ENCODE peak calls at places on chromosome 16, in five cellular contexts. U is cerebellar cortex; B is HEK293T; C is stimulated activated CD4-positive, alpha-beta T cell treated with anti-CD3 and anti-CD28 coated beads, Interleukin-15, amount 100 ng/mL, for 24 hours; S is mesendoderm. Y is an unnamed sample.

GRCh38 chr16:73433493-73434307 is 385.8 kb upstream of the ZFHX3 start:
- DNase-seq in U (no peak), B (no peak), C (no peak), S (no peak), Y (no peak)

GRCh38 chr16:14300631-14301149 is 229.6 kb downstream of the MRTFB start:
- DNase-seq in U (peak), B (peak), C (peak), S (peak), Y (no peak)

GRCh38 chr16:9901-10665 is 43.3 kb downstream of the POLR3K start:
- DNase-seq in U (no peak), B (no peak), C (no peak), S (no peak), Y (no peak)

GRCh38 chr16:1551166-1551565 is 17.7 kb downstream of the TMEM204 start:
- DNase-seq in U (no peak), B (no peak), C (no peak), S (no peak), Y (no peak)

GRCh38 chr16:67241008-67241900 is 6.0 kb downstream of the FHOD1 start:
- DNase-seq in U (no peak), B (no peak), C (no peak), S (peak), Y (no peak)

GRCh38 chr16:50497592-50497991 is 50.6 kb upstream of the NKD1 start:
- DNase-seq in U (no peak), B (no peak), C (no peak), S (no peak), Y (no peak)

GRCh38 chr16:78566397-78567073 is 467.1 kb downstream of the WWOX start:
- DNase-seq in U (no peak), B (no peak), C (peak), S (no peak), Y (no peak)

GRCh38 chr16:70678898-70679652 is 6.8 kb downstream of the MTSS2 start:
- DNase-seq in U (no peak), B (no peak), C (no peak), S (peak), Y (no peak)

GRCh38 chr16:24833352-24833751 is 12.4 kb upstream of the SLC5A11 start:
- DNase-seq in U (no peak), B (no peak), C (no peak), S (no peak), Y (no peak)

GRCh38 chr16:24534634-24535033 is 4.7 kb upstream of the RBBP6 start:
- DNase-seq in U (no peak), B (no peak), C (no peak), S (no peak), Y (no peak)

GRCh38 chr16:27242868-27243590 is 25.5 kb downstream of the NSMCE1 start:
- DNase-seq in U (no peak), B (no peak), C (peak), S (no peak), Y (no peak)

GRCh38 chr16:86899757-86900156 is 321.4 kb downstream of the FOXL1 start:
- DNase-seq in U (no peak), B (no peak), C (no peak), S (no peak), Y (no peak)

GRCh38 chr16:12187939-12188673 is 211.6 kb downstream of the SNX29 start:
- DNase-seq in U (no peak), B (no peak), C (no peak), S (no peak), Y (no peak)

GRCh38 chr16:48024042-48024441 is 131.8 kb downstream of the ABCC12 start:
- DNase-seq in U (no peak), B (no peak), C (no peak), S (no peak), Y (no peak)

GRCh38 chr16:27240948-27241531 is 27.5 kb downstream of the NSMCE1 start:
- DNase-seq in U (no peak), B (no peak), C (no peak), S (no peak), Y (no peak)

GRCh38 chr16:31874354-31875111 is 926 bp downstream of the ZNF267 start:
- DNase-seq in U (peak), B (peak), C (peak), S (no peak), Y (peak)

GRCh38 chr16:55037051-55037450 is 106.4 kb downstream of the IRX5 start:
- DNase-seq in U (no peak), B (no peak), C (no peak), S (no peak), Y (no peak)

GRCh38 chr16:50368410-50369132 is at the start of gene BRD7:
- DNase-seq in U (peak), B (peak), C (peak), S (peak), Y (peak)

GRCh38 chr16:57504491-57504890 is 18.2 kb upstream of the DOK4 start:
- DNase-seq in U (no peak), B (no peak), C (no peak), S (no peak), Y (no peak)

GRCh38 chr16:23398987-23399805 is 53.8 kb downstream of the COG7 start:
- DNase-seq in U (peak), B (no peak), C (no peak), S (peak), Y (no peak)

GRCh38 chr16:11379420-11379819 is 34.2 kb downstream of the RMI2 start:
- DNase-seq in U (no peak), B (no peak), C (peak), S (no peak), Y (peak)

GRCh38 chr16:21023509-21024202 is 123.1 kb downstream of the LYRM1 start:
- DNase-seq in U (no peak), B (no peak), C (no peak), S (peak), Y (no peak)

GRCh38 chr16:12907670-12908233 is 6.4 kb downstream of the SHISA9 start:
- DNase-seq in U (peak), B (no peak), C (peak), S (peak), Y (no peak)

GRCh38 chr16:24163935-24164334 is 92.2 kb upstream of the CACNG3 start:
- DNase-seq in U (no peak), B (no peak), C (no peak), S (no peak), Y (no peak)

GRCh38 chr16:85250609-85251223 is 138.4 kb upstream of the CIBAR2 start:
- DNase-seq in U (no peak), B (no peak), C (no peak), S (no peak), Y (no peak)

GRCh38 chr16:85372627-85373372 is 240.3 kb upstream of the GSE1 start:
- DNase-seq in U (no peak), B (no peak), C (peak), S (peak), Y (peak)

Y was measured in T-helper 2 cell treated with Interferon-gamma antibody and Interleukin-4, amounts not matched to agents 5 μg/mL and 100 μg/mL, for 36 hours.